ENCODE peak calls at places on chromosomes 13 and 19, in seven cellular contexts. L is HCT116, O is H1, A is SK-N-SH, K is HepG2, G is K562, F is GM12878. M is an unnamed sample.

GRCh38 chr19:17394891-17395415 is 957 bp upstream of the CCDC194 start:
- DNase-seq in L (peak; percentile 71), O (peak; percentile 86), A (peak; percentile 81), K (no peak), G (peak; percentile 91), F (no peak), M (no peak)

GRCh38 chr13:23572836-23573235 is 2.6 kb downstream of the TNFRSF19 start:
- DNase-seq in L (no peak), O (no peak), A (no peak), K (peak; percentile 33), G (no peak), F (no peak), M (no peak)

GRCh38 chr19:2270572-2271515 is 11.1 kb downstream of the PEAK3 start:
- DNase-seq in L (no peak), O (no peak), A (peak; percentile 83), K (peak; percentile 44), G (peak; percentile 84), F (no peak), M (no peak)

GRCh38 chr19:58361900-58362271 is 665 bp downstream of the ZNF497 start:
- DNase-seq in L (peak; percentile 46), O (no peak), A (peak; percentile 83), K (peak; percentile 49), G (peak; percentile 68), F (no peak), M (peak; percentile 35)

GRCh38 chr13:47846886-47847285 is 154.2 kb downstream of the SUCLA2 start:
- DNase-seq in L (no peak), O (no peak), A (no peak), K (no peak), G (no peak), F (no peak), M (no peak)

GRCh38 chr13:38473305-38473704 is 123.7 kb downstream of the UFM1 start:
- DNase-seq in L (no peak), O (no peak), A (no peak), K (no peak), G (no peak), F (no peak), M (no peak)

GRCh38 chr13:20340759-20341161 is 108.6 kb upstream of the GJB6 start:
- DNase-seq in L (no peak), O (no peak), A (no peak), K (no peak), G (no peak), F (no peak), M (no peak)

GRCh38 chr13:80379245-80379644 is 38.3 kb upstream of the SPRY2 start:
- DNase-seq in L (no peak), O (no peak), A (no peak), K (no peak), G (no peak), F (no peak), M (no peak)

GRCh38 chr13:22316494-22317025 is 645.7 kb downstream of the FGF9 start:
- DNase-seq in L (no peak), O (no peak), A (no peak), K (no peak), G (no peak), F (no peak), M (no peak)

GRCh38 chr19:48348039-48348438 is 15.7 kb downstream of the TMEM143 start:
- DNase-seq in L (no peak), O (no peak), A (no peak), K (peak; percentile 79), G (no peak), F (no peak), M (no peak)

GRCh38 chr13:111516712-111517640 is 196.5 kb downstream of the TEX29 start:
- DNase-seq in L (no peak), O (no peak), A (no peak), K (no peak), G (no peak), F (no peak), M (no peak)

GRCh38 chr13:31223640-31224039 is 23.9 kb downstream of the B3GLCT start:
- DNase-seq in L (no peak), O (no peak), A (no peak), K (no peak), G (no peak), F (no peak), M (no peak)

GRCh38 chr19:17178291-17178690 is 36.9 kb upstream of the USE1 start:
- DNase-seq in L (no peak), O (no peak), A (no peak), K (no peak), G (no peak), F (no peak), M (no peak)

GRCh38 chr13:97658556-97658955 is 224.6 kb downstream of the RAP2A start:
- DNase-seq in L (no peak), O (no peak), A (no peak), K (no peak), G (no peak), F (no peak), M (no peak)

GRCh38 chr13:24899601-24900000 is 135.6 kb downstream of the RNF17 start:
- DNase-seq in L (no peak), O (no peak), A (no peak), K (no peak), G (no peak), F (no peak), M (no peak)

GRCh38 chr13:98195054-98195791 is 18.2 kb upstream of the RNF113B start:
- DNase-seq in L (no peak), O (no peak), A (no peak), K (no peak), G (no peak), F (no peak), M (no peak)

GRCh38 chr13:70518081-70518480 is 409.8 kb upstream of the KLHL1 start:
- DNase-seq in L (no peak), O (no peak), A (no peak), K (no peak), G (no peak), F (no peak), M (no peak)

GRCh38 chr13:36526897-36527296 is 94.6 kb downstream of the CCNA1 start:
- DNase-seq in L (no peak), O (no peak), A (no peak), K (no peak), G (no peak), F (no peak), M (no peak)

GRCh38 chr13:44951184-44951583 is 38.1 kb downstream of the NUFIP1 start:
- DNase-seq in L (no peak), O (no peak), A (no peak), K (no peak), G (no peak), F (no peak), M (no peak)

GRCh38 chr13:26599885-26600284 is 42.4 kb downstream of the WASF3 start:
- DNase-seq in L (no peak), O (no peak), A (no peak), K (no peak), G (no peak), F (no peak), M (no peak)

GRCh38 chr19:30446844-30447243 is 74.7 kb downstream of the ZNF536 start:
- DNase-seq in L (no peak), O (no peak), A (no peak), K (no peak), G (no peak), F (no peak), M (no peak)

GRCh38 chr19:10662384-10663251 is 8.5 kb downstream of the ILF3 start:
- DNase-seq in L (no peak), O (no peak), A (no peak), K (no peak), G (no peak), F (no peak), M (no peak)

GRCh38 chr13:20221772-20222171 is 10.3 kb downstream of the GJB6 start:
- DNase-seq in L (no peak), O (no peak), A (no peak), K (no peak), G (no peak), F (no peak), M (no peak)

GRCh38 chr13:73428137-73428536 is 369.3 kb downstream of the KLF5 start:
- DNase-seq in L (peak; percentile 81), O (no peak), A (no peak), K (no peak), G (no peak), F (no peak), M (no peak)

GRCh38 chr19:29676586-29676985 is 11.3 kb downstream of the PLEKHF1 start:
- DNase-seq in L (no peak), O (no peak), A (no peak), K (no peak), G (no peak), F (no peak), M (no peak)

GRCh38 chr13:113367771-113368170 is 3.8 kb upstream of the GRTP1 start:
- DNase-seq in L (no peak), O (no peak), A (no peak), K (no peak), G (no peak), F (no peak), M (no peak)

GRCh38 chr19:916645-917322 is 349 bp upstream of the KISS1R start:
- DNase-seq in L (no peak), O (no peak), A (peak; percentile 71), K (peak; percentile 56), G (peak; percentile 94), F (no peak), M (no peak)

GRCh38 chr13:77318741-77319140 is 8.2 kb downstream of the MYCBP2 start:
- DNase-seq in L (no peak), O (no peak), A (no peak), K (no peak), G (no peak), F (no peak), M (no peak)
- H3K4me3 ChIP-seq in L (no peak overlapping the region), O (no peak overlapping the region), A (no peak overlapping the region), K (no peak overlapping the region), G (no peak overlapping the region), F (no peak overlapping the region), M (no peak overlapping the region)

DNA sequence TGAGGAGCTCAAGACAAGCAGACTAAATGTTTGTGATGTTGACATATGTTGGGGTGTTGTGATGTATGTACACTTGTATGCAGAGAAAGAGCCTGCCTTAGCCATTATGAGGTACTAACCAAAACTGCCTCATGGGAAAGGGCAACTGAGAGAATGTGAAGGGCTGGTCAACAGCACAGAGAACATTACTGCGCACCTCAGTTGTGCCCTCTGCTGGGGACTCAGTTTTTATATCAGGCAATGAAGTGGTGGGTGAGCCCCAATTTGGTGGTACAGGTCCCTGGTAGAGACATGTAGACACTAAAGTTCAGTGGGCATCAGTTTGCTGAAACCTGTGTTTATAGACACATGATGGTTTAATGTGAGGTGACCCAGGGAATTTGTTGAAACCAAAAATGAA is 286.9 kb downstream of the DCT start:
- DNase-seq in L (no peak), O (no peak), A (no peak), K (peak; percentile 30), G (peak; percentile 1), F (no peak), M (no peak)
- TF ChIP-seq SIN3A in L (no peak), O (no peak), A (no peak), K (no peak), G (no peak), F (no peak), M (no peak)

DNA sequence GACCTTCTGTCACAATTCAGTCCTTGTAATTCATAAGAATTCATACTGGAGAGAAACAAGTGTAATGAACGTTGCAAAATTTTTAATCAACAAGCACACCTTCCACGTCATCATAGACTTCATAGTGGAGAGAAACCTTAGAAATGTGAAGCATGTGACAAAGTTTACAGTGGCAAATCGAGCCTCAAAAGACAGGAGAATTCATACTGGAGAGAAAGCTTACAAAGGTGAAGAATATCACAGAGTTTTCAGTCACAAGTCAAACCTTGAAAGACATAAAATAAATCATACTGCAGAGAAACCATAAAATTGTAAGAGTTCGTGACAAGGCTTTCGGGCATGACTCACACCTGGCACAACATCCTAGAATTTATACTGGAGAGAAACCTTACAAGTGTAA is 24.6 kb downstream of the ZNF813 start:
- DNase-seq in L (no peak), O (no peak), A (no peak), K (no peak), G (no peak), F (no peak), M (no peak)
- H3K9me3 ChIP-seq in L (peaks cover 11% of the 10 kb centered on the region), O (peaks cover 16% of the 10 kb centered on the region), A (peaks cover 6% of the 10 kb centered on the region), K (peaks cover 23% of the 10 kb centered on the region), G (peaks cover 26% of the 10 kb centered on the region), F (peaks cover 13% of the 10 kb centered on the region), M (peaks cover 36% of the 10 kb centered on the region)

GRCh38 chr19:52474351-52475127 is 21.2 kb downstream of the ZNF578 start:
- DNase-seq in L (no peak), O (no peak), A (no peak), K (no peak), G (no peak), F (no peak), M (no peak)
- H3K4me3 ChIP-seq in L (no peak overlapping the region), O (no peak overlapping the region), A (no peak overlapping the region), K (no peak overlapping the region), G (no peak overlapping the region), F (no peak overlapping the region), M (no peak overlapping the region)

M was measured in Panc1.